ENCODE peak calls at places on chromosome 4, in five cellular contexts. L is heart left ventricle, U is HCT116, I is Peyer's patch, C is adrenal gland. O is an unnamed sample. For H3K4me1, the result is how much of the 10 kb centered on the place peaks cover.

GRCh38 chr4:173509031-173510001 is 20.7 kb downstream of the HAND2 start:
- DNase-seq in C (peak), I (no peak), U (no peak), L (peak), O (no peak)

GRCh38 chr4:183610033-183610432 is 49.0 kb downstream of the RWDD4 start:
- DNase-seq in C (no peak), L (peak), U (no peak), I (no peak), O (no peak)

GRCh38 chr4:159283697-159284492 is 181.0 kb downstream of the RAPGEF2 start:
- DNase-seq in U (no peak), C (no peak), L (no peak), I (no peak), O (no peak)

GRCh38 chr4:139890810-139891209 is 225.2 kb downstream of the MGST2 start:
- DNase-seq in C (no peak), I (no peak), L (no peak), U (no peak), O (no peak)

GRCh38 chr4:180949825-180950224 is 1293.4 kb upstream of the TENM3 start:
- DNase-seq in C (no peak), I (no peak), L (no peak), U (no peak), O (no peak)

GRCh38 chr4:5878359-5878758 is 14.5 kb downstream of the CRMP1 start:
- DNase-seq in I (no peak), L (no peak), U (no peak), C (no peak), O (no peak)

GRCh38 chr4:166091914-166092510 is 219.0 kb downstream of the TLL1 start:
- DNase-seq in I (no peak), L (no peak), U (peak), C (no peak), O (no peak)

GRCh38 chr4:174631901-174632758 is 109.8 kb upstream of the HPGD start:
- DNase-seq in C (peak), L (no peak), I (no peak), U (peak), O (no peak)

GRCh38 chr4:4919926-4920325 is 60.5 kb downstream of the MSX1 start:
- DNase-seq in U (no peak), C (no peak), L (no peak), I (no peak), O (peak)

GRCh38 chr4:133247861-133248260 is 98.8 kb downstream of the PCDH10 start:
- DNase-seq in L (no peak), I (no peak), C (no peak), U (no peak), O (no peak)

GRCh38 chr4:67204441-67204840 is 340.9 kb downstream of the CENPC start:
- DNase-seq in I (no peak), U (no peak), C (no peak), L (no peak), O (no peak)

GRCh38 chr4:5963611-5964010 is 54.6 kb downstream of the C4orf50 start:
- DNase-seq in I (no peak), U (no peak), C (no peak), L (no peak), O (no peak)

GRCh38 chr4:46878641-46879040 is 30.4 kb downstream of the COX7B2 start:
- DNase-seq in C (no peak), U (no peak), L (no peak), I (no peak), O (no peak)

GRCh38 chr4:20281453-20281852 is 29.7 kb downstream of the SLIT2 start:
- DNase-seq in L (no peak), U (no peak), C (no peak), I (no peak), O (no peak)

GRCh38 chr4:139458543-139458942 is 4.6 kb downstream of the RAB33B start:
- DNase-seq in L (no peak), U (no peak), I (no peak), C (no peak), O (no peak)

GRCh38 chr4:118278473-118279274 is 74.1 kb downstream of the PRSS12 start:
- DNase-seq in L (peak), U (peak), C (peak), I (peak), O (peak)

GRCh38 chr4:118281611-118282442 is 71.0 kb downstream of the PRSS12 start:
- DNase-seq in U (no peak), L (peak), I (no peak), C (no peak), O (no peak)

GRCh38 chr4:118279328-118279727 is 73.5 kb downstream of the PRSS12 start:
- DNase-seq in L (no peak), I (no peak), C (no peak), U (no peak), O (no peak)

GRCh38 chr4:118279920-118280432 is 72.8 kb downstream of the PRSS12 start:
- DNase-seq in C (no peak), U (no peak), I (no peak), L (no peak), O (no peak)

DNA sequence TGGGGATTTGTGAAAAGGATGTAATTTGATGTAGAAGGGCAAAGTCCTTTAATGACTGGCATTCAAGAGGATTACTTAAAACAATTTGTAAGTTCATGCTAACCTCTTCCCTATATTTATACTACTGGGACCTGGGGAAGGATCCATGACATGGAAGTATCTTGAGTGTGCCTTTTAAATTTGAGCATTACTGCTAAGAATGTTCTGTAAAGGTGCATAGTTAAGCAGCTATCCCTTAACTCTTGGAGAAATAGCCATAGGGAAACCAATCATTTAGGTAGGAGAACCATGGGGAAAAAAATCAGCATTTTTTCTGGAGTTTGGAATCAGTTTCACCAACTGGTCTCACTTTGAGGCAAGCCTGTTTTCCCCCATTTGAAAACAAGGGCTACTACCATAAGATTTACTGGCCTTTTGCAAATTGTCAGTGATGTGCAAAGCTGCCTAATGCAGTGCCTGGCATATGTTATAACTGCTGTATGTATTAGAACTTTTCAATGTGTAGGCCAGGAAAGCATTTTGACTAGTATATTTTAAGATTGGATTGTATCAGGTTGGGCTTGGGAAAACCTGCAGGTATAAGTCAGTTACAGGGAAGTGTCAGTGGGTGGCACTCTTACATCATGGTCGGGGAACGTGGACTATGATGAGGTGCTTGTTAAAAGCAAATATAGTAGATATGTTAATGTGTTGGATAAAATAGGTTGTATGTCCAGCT is 72.1 kb downstream of the PRSS12 start:
- DNase-seq in C (peak), I (peak), L (peak), U (peak), O (peak)
- H3K27ac ChIP-seq in C (no peak), I (no peak), L (no peak), U (peak), O (peak)

GRCh38 chr4:8198906-8199593 is at the start of gene SH3TC1:
- DNase-seq in L (peak), I (peak), C (peak), U (peak), O (peak)
- TF ChIP-seq POLR2A in L (peak), I (peak), C (peak), U (no peak), O (peak)

DNA sequence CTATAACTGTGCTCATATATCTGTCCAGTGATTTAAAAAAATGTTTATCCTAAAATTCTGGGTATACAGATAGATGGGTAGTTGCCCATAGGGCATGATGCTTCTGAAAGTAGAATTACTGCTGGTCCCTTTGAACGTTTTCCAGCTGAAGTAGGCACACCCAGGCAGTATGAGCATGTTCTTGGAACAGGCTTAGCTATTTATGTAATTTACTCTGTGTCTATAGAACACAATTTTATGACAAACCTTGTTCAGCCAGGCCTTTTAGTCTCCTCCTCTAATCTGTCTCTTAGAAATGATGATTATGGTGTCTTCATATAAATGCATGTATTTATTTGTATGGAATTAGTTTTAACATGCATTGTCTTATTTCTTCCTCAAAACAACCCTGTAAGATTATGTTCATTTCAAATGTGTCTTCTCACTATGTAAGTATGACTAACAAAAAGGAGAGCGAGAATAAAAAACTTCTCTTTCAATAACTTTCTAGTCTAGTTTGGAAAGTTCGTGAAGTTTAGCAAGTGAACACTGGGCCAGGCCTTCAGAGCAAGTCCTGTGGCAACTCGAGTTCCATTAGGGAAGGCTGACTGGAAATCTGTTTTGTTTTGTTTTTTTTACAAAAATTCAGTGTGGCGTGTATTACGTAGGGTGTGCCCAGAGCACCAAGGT is 142.0 kb downstream of the AFF1 start:
- DNase-seq in L (no peak), C (no peak), U (no peak), I (no peak), O (no peak)
- H3K4me1 ChIP-seq in L (half or more), C (under half), U (under half), I (under half), O (half or more)

GRCh38 chr4:185966549-185966948 is 102.4 kb upstream of the TLR3 start:
- DNase-seq in L (no peak), U (no peak), I (no peak), C (no peak), O (no peak)
- H3K27ac ChIP-seq in L (no peak), U (no peak), I (no peak), C (no peak), O (no peak)

DNA sequence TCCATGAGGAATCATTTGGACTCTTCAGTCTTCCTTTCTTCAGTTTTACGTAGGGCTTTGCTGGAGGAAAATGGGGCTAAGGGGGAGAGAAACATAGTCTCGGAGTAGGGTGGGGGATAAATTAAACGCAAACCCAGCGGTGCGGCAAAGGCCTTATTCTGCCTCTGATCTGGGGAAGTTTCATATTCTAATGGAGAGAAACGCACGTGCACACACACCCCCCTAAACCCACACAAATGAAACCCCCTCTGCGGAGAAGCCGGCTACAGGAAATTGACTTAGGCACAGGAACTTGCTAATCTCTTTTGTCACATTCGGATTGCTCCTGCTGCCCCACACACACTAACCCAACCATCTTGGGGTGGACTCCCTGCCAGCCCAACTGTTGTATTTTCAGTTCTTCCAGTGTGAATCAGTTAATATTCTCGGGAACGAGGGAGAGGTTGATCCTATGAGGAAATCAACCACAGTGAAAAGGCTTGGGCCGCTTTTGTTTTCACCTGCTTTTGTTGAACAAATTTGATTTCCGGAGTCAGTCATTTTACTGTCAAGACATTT is at the start of gene RHOH:
- DNase-seq in I (peak), C (peak), L (no peak), U (no peak), O (no peak)
- TF ChIP-seq POLR2A in I (peak), C (no peak), L (no peak), U (no peak), O (no peak)

GRCh38 chr4:82362565-82362964 is 11.2 kb downstream of the HNRNPD start:
- DNase-seq in U (no peak), C (no peak), L (no peak), I (no peak), O (no peak)
- H3K4me1 ChIP-seq in U (under half), C (under half), L (under half), I (under half), O (half or more)